ENCODE peak calls at places on chromosomes 11 and 22, in four cellular contexts. Z is stimulated activated CD4-positive, alpha-beta T cell treated with anti-CD3 and anti-CD28 coated beads, Interleukin-1b, Interleukin-23, amount 100 ng/mL, for 24 hours; O is HT-29; X is mesothelial cell of epicardium. M is an unnamed sample.

GRCh38 chr11:130146797-130147196 is 12.8 kb upstream of the ST14 start:
- DNase-seq in Z (no peak), O (peak; percentile 92), X (no peak), M (no peak)

GRCh38 chr22:41642711-41643110 is 21.6 kb downstream of the XRCC6 start:
- DNase-seq in Z (no peak), O (no peak), X (no peak), M (no peak)

GRCh38 chr11:126415128-126415527 is 59.6 kb downstream of the ST3GAL4 start:
- DNase-seq in Z (no peak), O (no peak), X (no peak), M (no peak)

GRCh38 chr11:65854161-65854592 is 3.8 kb downstream of the CFL1 start:
- DNase-seq in Z (no peak), O (peak; percentile 65), X (no peak), M (no peak)

GRCh38 chr11:11567862-11568650 is 53.7 kb downstream of the GALNT18 start:
- DNase-seq in Z (no peak), O (no peak), X (no peak), M (no peak)

GRCh38 chr11:66160709-66161108 is 90.6 kb downstream of the PACS1 start:
- DNase-seq in Z (no peak), O (no peak), X (no peak), M (no peak)

GRCh38 chr22:46933526-46933925 is 171.1 kb downstream of the TBC1D22A start:
- DNase-seq in Z (no peak), O (no peak), X (no peak), M (no peak)

GRCh38 chr11:131300304-131300703 is 70.1 kb upstream of the NTM start:
- DNase-seq in Z (no peak), O (no peak), X (no peak), M (no peak)

GRCh38 chr11:14422052-14422813 is 63.2 kb upstream of the RRAS2 start:
- DNase-seq in Z (no peak), O (peak; percentile 45), X (peak; percentile 73), M (peak; percentile 96)

GRCh38 chr22:45105281-45105700 is 58.4 kb upstream of the NUP50 start:
- DNase-seq in Z (no peak), O (peak; percentile 14), X (no peak), M (no peak)

GRCh38 chr22:48685767-48686166 is 1141.9 kb downstream of the BRD1 start:
- DNase-seq in Z (no peak), O (no peak), X (no peak), M (no peak)

GRCh38 chr22:37569009-37569920 is 9.0 kb downstream of the CDC42EP1 start:
- DNase-seq in Z (no peak), O (no peak), X (no peak), M (peak; percentile 96)

GRCh38 chr11:68142441-68143309 is 21.5 kb upstream of the CHKA start:
- DNase-seq in Z (no peak), O (no peak), X (no peak), M (no peak)

GRCh38 chr11:16052750-16053149 is 303.6 kb downstream of the SOX6 start:
- DNase-seq in Z (no peak), O (no peak), X (no peak), M (no peak)

GRCh38 chr22:46070215-46070721 is 80.1 kb upstream of the PPARA start:
- DNase-seq in Z (no peak), O (peak; percentile 54), X (peak; percentile 23), M (peak; percentile 81)

GRCh38 chr11:100918551-100919500 is 210.8 kb downstream of the PGR start:
- DNase-seq in Z (no peak), O (peak; percentile 57), X (no peak), M (no peak)

GRCh38 chr11:101848262-101848661 is 66.5 kb upstream of the CEP126 start:
- DNase-seq in Z (no peak), O (peak; percentile 70), X (no peak), M (no peak)

GRCh38 chr22:49914256-49914655 is 4.0 kb downstream of the ALG12 start:
- DNase-seq in Z (no peak), O (no peak), X (no peak), M (peak; percentile 14)

GRCh38 chr11:66089067-66089466 is 19.0 kb downstream of the PACS1 start:
- DNase-seq in Z (no peak), O (no peak), X (no peak), M (no peak)

GRCh38 chr11:7600205-7600775 is 73.0 kb downstream of the CYB5R2 start:
- DNase-seq in Z (no peak), O (peak; percentile 73), X (no peak), M (peak; percentile 80)

GRCh38 chr11:46537121-46537520 is 56.7 kb downstream of the AMBRA1 start:
- DNase-seq in Z (no peak), O (peak; percentile 16), X (no peak), M (peak; percentile 58)

GRCh38 chr11:34256150-34256549 is 101.7 kb downstream of the ABTB2 start:
- DNase-seq in Z (no peak), O (no peak), X (no peak), M (no peak)

GRCh38 chr11:64753380-64754123 is 6.2 kb downstream of the PYGM start:
- DNase-seq in Z (no peak), O (no peak), X (no peak), M (peak; percentile 72)

GRCh38 chr22:39275814-39276443 is 31.1 kb upstream of the PDGFB start:
- DNase-seq in Z (no peak), O (no peak), X (no peak), M (no peak)

GRCh38 chr11:131922220-131922619 is 551.8 kb downstream of the NTM start:
- DNase-seq in Z (no peak), O (no peak), X (no peak), M (no peak)

GRCh38 chr11:24142062-24142461 is 354.8 kb upstream of the LUZP2 start:
- DNase-seq in Z (no peak), O (no peak), X (no peak), M (no peak)

GRCh38 chr11:70445605-70446004 is 47.3 kb downstream of the CTTN start:
- DNase-seq in Z (no peak), O (no peak), X (no peak), M (no peak)

GRCh38 chr22:31945478-31945815 is 1.1 kb downstream of the YWHAH start:
- DNase-seq in Z (no peak), O (peak; percentile 7), X (no peak), M (no peak)

GRCh38 chr11:57432714-57433163 is 5.8 kb upstream of the SLC43A3 start:
- DNase-seq in Z (no peak), O (no peak), X (no peak), M (no peak)

GRCh38 chr11:75287579-75287978 is 47.0 kb downstream of the TPBGL start:
- DNase-seq in Z (no peak), O (no peak), X (no peak), M (no peak)

GRCh38 chr11:71962428-71963038 is 33.7 kb downstream of the RNF121 start:
- DNase-seq in Z (no peak), O (no peak), X (no peak), M (no peak)

GRCh38 chr11:92211576-92212167 is 12.9 kb upstream of the FAT3 start:
- DNase-seq in Z (no peak), O (peak; percentile 60), X (no peak), M (peak; percentile 75)

GRCh38 chr11:27574342-27574741 is 67.8 kb upstream of the LIN7C start:
- DNase-seq in Z (no peak), O (no peak), X (no peak), M (no peak)

GRCh38 chr11:74641289-74641688 is 48.9 kb downstream of the POLD3 start:
- DNase-seq in Z (no peak), O (no peak), X (no peak), M (no peak)

GRCh38 chr11:77199346-77199745 is 71.3 kb downstream of the MYO7A start:
- DNase-seq in Z (no peak), O (no peak), X (peak; percentile 3), M (no peak)

GRCh38 chr11:86688398-86689179 is 16.2 kb upstream of the ME3 start:
- DNase-seq in Z (no peak), O (no peak), X (no peak), M (no peak)

GRCh38 chr22:20803696-20804324 is 29.9 kb downstream of the SERPIND1 start:
- DNase-seq in Z (no peak), O (peak; percentile 60), X (no peak), M (peak; percentile 84)

GRCh38 chr11:17542249-17542648 is 2.0 kb downstream of the USH1C start:
- DNase-seq in Z (no peak), O (peak; percentile 90), X (no peak), M (no peak)

GRCh38 chr11:106733518-106734162 is 284.6 kb downstream of the GUCY1A2 start:
- DNase-seq in Z (no peak), O (no peak), X (no peak), M (no peak)

M was measured in endodermal cell.